ENCODE peak calls at places on chromosomes 6 and 20, in four cellular contexts. D, V, I and H are unnamed samples.

GRCh38 chr20:57619053-57619831 is 984 bp downstream of the ZBP1 start:
- DNase-seq in D (no peak), V (peak), I (no peak), H (peak)

GRCh38 chr20:18588554-18589043 is 745 bp downstream of the DTD1 start:
- DNase-seq in D (no peak), V (no peak), I (peak), H (no peak)

GRCh38 chr6:109008061-109008460 is 86.6 kb downstream of the SESN1 start:
- DNase-seq in D (no peak), V (peak), I (no peak), H (no peak)

GRCh38 chr20:62929051-62929538 is 2.8 kb upstream of the DIDO1 start:
- DNase-seq in D (peak), V (peak), I (peak), H (no peak)

GRCh38 chr6:5998236-5998635 is 8.5 kb downstream of the NRN1 start:
- DNase-seq in D (no peak), V (no peak), I (no peak), H (no peak)

GRCh38 chr6:35360349-35361138 is 18.2 kb downstream of the PPARD start:
- DNase-seq in D (peak), V (no peak), I (no peak), H (no peak)

GRCh38 chr6:100217225-100217624 is 223.2 kb upstream of the MCHR2 start:
- DNase-seq in D (no peak), V (no peak), I (no peak), H (no peak)

GRCh38 chr6:72624557-72625160 is 2.8 kb downstream of the KCNQ5 start:
- DNase-seq in D (no peak), V (no peak), I (no peak), H (no peak)

GRCh38 chr20:19376451-19376971 is 164.1 kb downstream of the SLC24A3 start:
- DNase-seq in D (no peak), V (no peak), I (no peak), H (no peak)

GRCh38 chr20:13857961-13858360 is 73.1 kb downstream of the NDUFAF5 start:
- DNase-seq in D (no peak), V (no peak), I (no peak), H (no peak)

GRCh38 chr6:44271406-44271723 is 1.1 kb downstream of the TMEM151B start:
- DNase-seq in D (no peak), V (no peak), I (no peak), H (no peak)

GRCh38 chr6:37019065-37019450 is 13.6 kb downstream of the FGD2 start:
- DNase-seq in D (peak), V (no peak), I (no peak), H (no peak)

GRCh38 chr6:36874443-36875249 is at the start of gene PPIL1:
- DNase-seq in D (peak), V (peak), I (peak), H (peak)

GRCh38 chr6:72650081-72650745 is 28.3 kb downstream of the KCNQ5 start:
- DNase-seq in D (no peak), V (no peak), I (no peak), H (no peak)

GRCh38 chr20:38957477-38957876 is 4.7 kb upstream of the DHX35 start:
- DNase-seq in D (no peak), V (no peak), I (no peak), H (no peak)

GRCh38 chr20:4898845-4899244 is 102.5 kb downstream of the SLC23A2 start:
- DNase-seq in D (no peak), V (no peak), I (no peak), H (no peak)

GRCh38 chr6:112237644-112238043 is 16.7 kb downstream of the LAMA4 start:
- DNase-seq in D (no peak), V (no peak), I (no peak), H (no peak)

GRCh38 chr6:162289972-162290371 is 437.6 kb downstream of the PRKN start:
- DNase-seq in D (no peak), V (no peak), I (no peak), H (no peak)

GRCh38 chr6:3063733-3064700 is 4.3 kb upstream of the RIPK1 start:
- DNase-seq in D (peak), V (peak), I (peak), H (peak)

GRCh38 chr6:155670655-155671054 is 215.0 kb upstream of the NOX3 start:
- DNase-seq in D (no peak), V (no peak), I (no peak), H (no peak)

GRCh38 chr20:58774214-58774613 is 76.5 kb downstream of the GNAS-AS1 start:
- DNase-seq in D (no peak), V (no peak), I (no peak), H (no peak)

GRCh38 chr6:134000443-134000842 is 47.4 kb downstream of the TBPL1 start:
- DNase-seq in D (no peak), V (no peak), I (no peak), H (no peak)

GRCh38 chr6:27288136-27289044 is 23.7 kb downstream of the POM121L2 start:
- DNase-seq in D (no peak), V (no peak), I (no peak), H (no peak)

GRCh38 chr6:91782789-91783188 is 1195.9 kb upstream of the MAP3K7 start:
- DNase-seq in D (no peak), V (no peak), I (no peak), H (no peak)

GRCh38 chr20:58342104-58342945 is 32.8 kb downstream of the RAB22A start:
- DNase-seq in D (no peak), V (no peak), I (no peak), H (no peak)

GRCh38 chr6:89044988-89045387 is 35.6 kb upstream of the PNRC1 start:
- DNase-seq in D (no peak), V (no peak), I (no peak), H (no peak)

GRCh38 chr6:52352239-52353008 is 9.5 kb upstream of the PAQR8 start:
- DNase-seq in D (peak), V (peak), I (no peak), H (peak)

GRCh38 chr6:45421700-45422540 is 44.2 kb upstream of the SUPT3H start:
- DNase-seq in D (peak), V (no peak), I (peak), H (no peak)

GRCh38 chr20:56630506-56631317 is 1.6 kb downstream of the TFAP2C start:
- DNase-seq in D (no peak), V (peak), I (peak), H (no peak)

GRCh38 chr6:123333000-123333756 is 303.6 kb downstream of the TRDN start:
- DNase-seq in D (no peak), V (no peak), I (no peak), H (no peak)

DNA sequence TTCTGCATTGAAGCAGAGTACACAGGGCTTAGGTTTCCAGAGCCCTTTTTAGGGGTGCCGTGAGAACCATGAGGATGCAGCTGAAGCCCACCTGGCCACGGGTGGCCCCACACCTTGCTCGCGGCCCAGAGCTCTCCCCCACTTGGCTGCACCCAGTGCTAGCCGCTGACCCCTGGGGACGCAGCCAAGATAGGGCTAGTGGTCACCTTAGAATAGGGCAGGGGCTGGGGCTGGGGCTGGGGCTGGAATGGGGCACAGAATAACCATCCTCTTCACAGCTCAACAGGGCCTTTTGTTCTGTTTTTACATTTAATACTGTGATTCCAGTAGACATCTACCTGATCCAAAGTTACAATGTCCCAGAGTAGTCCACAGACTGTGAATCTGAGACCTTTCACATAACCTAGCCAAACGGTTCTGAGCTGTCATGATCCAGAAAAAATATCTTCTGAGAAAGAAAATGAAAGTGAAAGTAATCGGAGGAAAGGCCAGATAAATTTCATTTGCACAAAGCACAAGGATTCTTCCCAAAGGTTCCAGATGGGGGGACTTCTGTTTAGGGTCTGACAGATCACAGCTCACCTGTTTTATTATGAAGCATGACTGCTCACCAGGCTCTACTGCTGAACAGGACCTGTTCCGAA is 402.1 kb downstream of the THBS2 start:
- DNase-seq in D (no peak), V (no peak), I (no peak), H (no peak)
- H3K4me3 ChIP-seq in D (peak), V (no peak), I (no peak), H (no peak)

GRCh38 chr6:16769131-16769985 is 8.1 kb upstream of the ATXN1 start:
- DNase-seq in D (peak), V (peak), I (no peak), H (no peak)
- TF ChIP-seq CTCF in D (no peak), V (no peak), I (no peak), H (no peak)

DNA sequence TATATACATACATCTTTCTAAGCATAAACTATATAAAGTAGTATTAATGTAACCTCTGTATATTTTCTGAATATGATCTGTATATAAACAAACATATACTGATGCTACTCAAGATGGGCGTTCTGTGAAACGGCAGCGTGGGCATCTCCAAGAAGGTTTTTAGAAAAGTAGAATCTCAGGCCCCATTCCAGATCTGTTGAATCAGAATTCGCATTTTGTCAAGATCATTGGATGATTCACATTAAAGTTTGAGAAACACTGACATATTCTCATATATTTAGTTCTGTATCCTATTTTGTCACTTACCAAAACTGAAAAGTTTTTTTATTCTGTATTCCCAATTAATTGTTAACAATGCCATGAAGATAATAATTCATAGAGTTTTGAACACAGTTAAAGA is 5.5 kb downstream of the C6orf141 start:
- DNase-seq in D (no peak), V (no peak), I (no peak), H (no peak)
- H3K4me3 ChIP-seq in D (no peak), V (no peak), I (no peak), H (no peak)

GRCh38 chr20:46200582-46201570 is 82.8 kb downstream of the CD40 start:
- DNase-seq in D (no peak), V (no peak), I (no peak), H (no peak)

GRCh38 chr20:46199198-46199597 is 81.1 kb downstream of the CD40 start:
- DNase-seq in D (no peak), V (no peak), I (no peak), H (no peak)

GRCh38 chr20:46194409-46194808 is 76.3 kb downstream of the CD40 start:
- DNase-seq in D (no peak), V (no peak), I (no peak), H (no peak)

GRCh38 chr20:46195264-46196038 is 77.3 kb downstream of the CD40 start:
- DNase-seq in D (no peak), V (no peak), I (no peak), H (no peak)

GRCh38 chr20:46196990-46197389 is 78.9 kb downstream of the CD40 start:
- DNase-seq in D (no peak), V (no peak), I (no peak), H (no peak)
- TF ChIP-seq CTCF in D (no peak), V (no peak), I (no peak), H (no peak)

GRCh38 chr6:10696655-10697054 is 1.9 kb downstream of the PAK1IP1 start:
- DNase-seq in D (no peak), V (no peak), I (no peak), H (no peak)
- H3K4me3 ChIP-seq in D (peak), V (peak), I (no peak), H (no peak)

DNA sequence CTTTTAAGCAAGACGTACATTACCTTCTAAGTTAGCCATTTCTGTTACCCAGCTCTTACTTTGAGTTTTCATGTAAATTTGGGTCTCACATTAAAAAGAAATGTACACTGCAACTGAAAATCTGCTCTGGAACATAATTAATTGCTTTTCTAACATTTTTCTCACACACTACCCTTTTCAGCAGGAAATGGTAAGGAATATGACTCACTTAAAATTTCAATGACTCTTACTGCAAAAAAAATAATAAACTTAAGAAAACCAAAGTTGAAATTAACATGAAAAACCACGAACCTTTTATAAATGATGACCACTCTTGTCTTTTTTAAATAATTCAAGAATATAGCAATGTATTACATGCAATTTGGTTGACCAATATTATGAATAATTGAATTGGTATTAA is 1.3 kb downstream of the CGA start:
- DNase-seq in D (no peak), V (no peak), I (no peak), H (no peak)
- TF ChIP-seq CTCF in D (no peak), V (no peak), I (no peak), H (no peak)

GRCh38 chr6:13397359-13398080 is 69.2 kb upstream of the TBC1D7 start:
- DNase-seq in D (no peak), V (peak), I (peak), H (peak)
- H3K4me3 ChIP-seq in D (no peak), V (no peak), I (no peak), H (no peak)